ENCODE peak calls at places on chromosomes 12 and 14, in seven cellular contexts. A, U, Y, O, R, L and W are unnamed samples.

GRCh38 chr14:54976316-54976715 is 50.6 kb downstream of the WDHD1 start:
- DNase-seq in A (no peak), U (no peak), L (no peak), R (no peak), Y (peak; percentile 87), O (no peak), W (no peak)

GRCh38 chr12:50397122-50397650 is 777 bp upstream of the FAM186A start:
- DNase-seq in A (no peak), R (no peak), L (no peak), Y (no peak), U (no peak), O (no peak), W (no peak)

GRCh38 chr12:85572956-85573355 is 263.3 kb downstream of the RASSF9 start:
- DNase-seq in R (no peak), U (no peak), Y (no peak), A (no peak), L (no peak), O (no peak), W (no peak)

GRCh38 chr12:95385646-95386045 is 88.3 kb upstream of the METAP2 start:
- DNase-seq in R (no peak), L (no peak), A (no peak), Y (peak; percentile 29), O (no peak), U (no peak), W (no peak)

GRCh38 chr12:6745751-6746525 is 7.0 kb downstream of the MLF2 start:
- DNase-seq in R (no peak), A (no peak), L (no peak), O (no peak), Y (no peak), U (no peak), W (no peak)

GRCh38 chr14:92010644-92011043 is 29.2 kb downstream of the TRIP11 start:
- DNase-seq in L (no peak), Y (no peak), A (no peak), U (no peak), R (no peak), O (no peak), W (no peak)

GRCh38 chr12:108170164-108170563 is 41.1 kb downstream of the WSCD2 start:
- DNase-seq in A (no peak), O (no peak), U (no peak), R (no peak), Y (no peak), L (no peak), W (no peak)

GRCh38 chr14:31583043-31583442 is 21.8 kb downstream of the NUBPL start:
- DNase-seq in O (no peak), L (no peak), R (no peak), A (no peak), Y (no peak), U (no peak), W (no peak)

GRCh38 chr14:76953196-76953945 is 75.1 kb downstream of the IRF2BPL start:
- DNase-seq in A (peak; percentile 33), U (peak; percentile 88), R (no peak), Y (peak; percentile 67), O (no peak), L (peak; percentile 43), W (peak; percentile 45)

GRCh38 chr14:53462931-53463778 is 310.0 kb upstream of the DDHD1 start:
- DNase-seq in A (no peak), L (no peak), O (no peak), U (no peak), Y (no peak), R (no peak), W (peak; percentile 15)

GRCh38 chr12:76123301-76124212 is 39.1 kb upstream of the NAP1L1 start:
- DNase-seq in Y (peak; percentile 61), U (no peak), O (no peak), A (no peak), R (no peak), L (no peak), W (no peak)

GRCh38 chr12:52186135-52186840 is 5.5 kb downstream of the KRT80 start:
- DNase-seq in R (no peak), U (no peak), L (no peak), Y (peak; percentile 89), O (no peak), A (no peak), W (peak; percentile 39)

GRCh38 chr14:64038857-64039542 is 186.2 kb downstream of the SYNE2 start:
- DNase-seq in R (no peak), A (no peak), O (no peak), U (no peak), L (no peak), Y (no peak), W (no peak)

GRCh38 chr12:6465467-6466183 is 4.9 kb downstream of the VAMP1 start:
- DNase-seq in U (no peak), R (no peak), L (peak; percentile 39), Y (peak; percentile 41), A (no peak), O (no peak), W (peak; percentile 56)

GRCh38 chr12:32589165-32589891 is 89.8 kb upstream of the DNM1L start:
- DNase-seq in U (no peak), O (no peak), A (no peak), R (no peak), L (no peak), Y (no peak), W (no peak)